ENCODE peak calls at places on chromosomes 13 and 19, in four cellular contexts. One of them, this sample, is unnamed.

GRCh38 chr19:53112286-53112685 is 9.1 kb upstream of the ZNF160 start:
- DNase-seq in caudate nucleus: no peak
- DNase-seq in right lobe of liver: no peak
- DNase-seq in psoas muscle: no peak
- DNase-seq in this sample: no peak

GRCh38 chr13:79860757-79861156 is 379.8 kb downstream of the NDFIP2 start:
- DNase-seq in psoas muscle: no peak
- DNase-seq in caudate nucleus: no peak
- DNase-seq in right lobe of liver: no peak
- DNase-seq in this sample: no peak

GRCh38 chr19:41886761-41887710 is 4.1 kb downstream of the ARHGEF1 start:
- DNase-seq in caudate nucleus: no peak
- DNase-seq in right lobe of liver: no peak
- DNase-seq in psoas muscle: no peak
- DNase-seq in this sample: no peak

GRCh38 chr13:63420685-63421084 is 2005.0 kb upstream of the PCDH20 start:
- DNase-seq in right lobe of liver: no peak
- DNase-seq in caudate nucleus: no peak
- DNase-seq in psoas muscle: no peak
- DNase-seq in this sample: no peak

GRCh38 chr19:15296841-15297415 is 35.4 kb downstream of the BRD4 start:
- DNase-seq in psoas muscle: no peak
- DNase-seq in right lobe of liver: no peak
- DNase-seq in caudate nucleus: no peak
- DNase-seq in this sample: no peak

GRCh38 chr13:43348397-43348796 is 325.0 kb downstream of the DNAJC15 start:
- DNase-seq in psoas muscle: no peak
- DNase-seq in caudate nucleus: no peak
- DNase-seq in right lobe of liver: no peak
- DNase-seq in this sample: no peak

GRCh38 chr19:8324186-8325050 is 3.1 kb downstream of the RPS28 start:
- DNase-seq in psoas muscle: peak
- DNase-seq in right lobe of liver: peak
- DNase-seq in caudate nucleus: no peak
- DNase-seq in this sample: no peak

GRCh38 chr13:30720470-30720869 is 14.9 kb upstream of the ALOX5AP start:
- DNase-seq in right lobe of liver: no peak
- DNase-seq in psoas muscle: no peak
- DNase-seq in caudate nucleus: no peak
- DNase-seq in this sample: no peak

GRCh38 chr13:110018009-110018408 is 231.6 kb upstream of the IRS2 start:
- DNase-seq in right lobe of liver: no peak
- DNase-seq in psoas muscle: no peak
- DNase-seq in caudate nucleus: no peak
- DNase-seq in this sample: no peak

GRCh38 chr13:110012102-110012739 is 225.8 kb upstream of the IRS2 start:
- DNase-seq in right lobe of liver: no peak
- DNase-seq in caudate nucleus: no peak
- DNase-seq in psoas muscle: no peak
- DNase-seq in this sample: no peak

GRCh38 chr13:110014719-110015118 is 228.3 kb upstream of the IRS2 start:
- DNase-seq in right lobe of liver: no peak
- DNase-seq in caudate nucleus: no peak
- DNase-seq in psoas muscle: no peak
- DNase-seq in this sample: no peak

GRCh38 chr13:110015253-110015652 is 228.9 kb upstream of the IRS2 start:
- DNase-seq in right lobe of liver: peak
- DNase-seq in caudate nucleus: no peak
- DNase-seq in psoas muscle: no peak
- DNase-seq in this sample: no peak

DNA sequence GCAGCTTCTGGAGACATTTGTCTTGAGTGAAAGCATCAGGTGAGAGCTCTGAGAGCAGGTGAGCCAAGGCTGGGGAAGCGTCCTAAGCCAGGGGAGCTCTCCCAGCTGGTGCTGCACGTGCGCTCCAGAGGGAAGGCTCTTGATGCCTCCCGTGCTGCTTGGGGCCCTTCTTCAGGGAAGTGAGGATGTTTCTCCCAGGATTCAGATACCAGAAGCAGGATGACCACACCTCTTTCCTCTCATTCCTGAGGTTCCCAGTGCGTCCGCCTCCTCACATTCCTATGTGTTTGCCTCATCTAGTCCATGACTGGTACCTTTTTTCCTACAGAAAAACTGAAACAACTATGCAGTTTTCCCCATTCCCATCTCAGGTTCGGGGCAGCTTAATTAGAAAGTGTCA is 231.0 kb upstream of the IRS2 start:
- DNase-seq in caudate nucleus: no peak
- DNase-seq in right lobe of liver: no peak
- DNase-seq in psoas muscle: no peak
- DNase-seq in this sample: no peak
- H3K27ac ChIP-seq in caudate nucleus: no peak
- H3K27ac ChIP-seq in right lobe of liver: no peak
- H3K27ac ChIP-seq in psoas muscle: no peak
- H3K27ac ChIP-seq in this sample: no peak

GRCh38 chr13:44803390-44803789 is 185.9 kb downstream of the NUFIP1 start:
- DNase-seq in psoas muscle: no peak
- DNase-seq in caudate nucleus: no peak
- DNase-seq in right lobe of liver: no peak
- DNase-seq in this sample: no peak

GRCh38 chr13:44797685-44798084 is 191.6 kb downstream of the NUFIP1 start:
- DNase-seq in psoas muscle: no peak
- DNase-seq in caudate nucleus: no peak
- DNase-seq in right lobe of liver: no peak
- DNase-seq in this sample: no peak

GRCh38 chr13:44805623-44806022 is 183.6 kb downstream of the NUFIP1 start:
- DNase-seq in right lobe of liver: no peak
- DNase-seq in psoas muscle: no peak
- DNase-seq in caudate nucleus: no peak
- DNase-seq in this sample: no peak

GRCh38 chr13:44800626-44801025 is 188.6 kb downstream of the NUFIP1 start:
- DNase-seq in caudate nucleus: no peak
- DNase-seq in psoas muscle: no peak
- DNase-seq in right lobe of liver: no peak
- DNase-seq in this sample: no peak

DNA sequence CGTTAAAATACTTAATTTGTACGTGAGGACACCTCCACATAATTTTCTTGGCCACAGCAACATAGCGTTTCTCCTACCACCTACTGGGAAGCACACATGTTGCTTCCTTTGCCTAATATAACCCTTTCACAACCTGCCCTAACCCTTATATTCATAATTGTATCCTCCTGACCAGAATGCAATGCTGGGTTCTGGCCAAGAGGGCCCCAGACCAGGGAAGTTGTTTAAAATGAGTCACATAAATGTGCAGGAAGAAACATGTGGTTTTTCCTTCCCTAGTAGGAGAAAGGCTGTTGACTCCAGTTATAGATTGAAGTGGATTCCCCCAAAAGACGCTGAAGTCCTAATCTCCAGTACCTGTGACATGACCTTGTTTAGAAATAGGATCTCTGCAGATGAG is 187.3 kb downstream of the NUFIP1 start:
- DNase-seq in right lobe of liver: peak
- DNase-seq in psoas muscle: no peak
- DNase-seq in caudate nucleus: no peak
- DNase-seq in this sample: no peak
- H3K27ac ChIP-seq in right lobe of liver: no peak
- H3K27ac ChIP-seq in psoas muscle: no peak
- H3K27ac ChIP-seq in caudate nucleus: no peak
- H3K27ac ChIP-seq in this sample: no peak

GRCh38 chr19:17720487-17720839 is 1.2 kb downstream of the MAP1S start:
- DNase-seq in right lobe of liver: peak
- DNase-seq in psoas muscle: no peak
- DNase-seq in caudate nucleus: no peak
- DNase-seq in this sample: peak

GRCh38 chr19:17724655-17725054 is 5.4 kb downstream of the MAP1S start:
- DNase-seq in psoas muscle: no peak
- DNase-seq in right lobe of liver: no peak
- DNase-seq in caudate nucleus: no peak
- DNase-seq in this sample: no peak

GRCh38 chr19:17725422-17726078 is 6.3 kb downstream of the MAP1S start:
- DNase-seq in psoas muscle: no peak
- DNase-seq in right lobe of liver: no peak
- DNase-seq in caudate nucleus: no peak
- DNase-seq in this sample: no peak

GRCh38 chr19:17721821-17722220 is 2.5 kb downstream of the MAP1S start:
- DNase-seq in right lobe of liver: peak
- DNase-seq in caudate nucleus: no peak
- DNase-seq in psoas muscle: no peak
- DNase-seq in this sample: no peak

DNA sequence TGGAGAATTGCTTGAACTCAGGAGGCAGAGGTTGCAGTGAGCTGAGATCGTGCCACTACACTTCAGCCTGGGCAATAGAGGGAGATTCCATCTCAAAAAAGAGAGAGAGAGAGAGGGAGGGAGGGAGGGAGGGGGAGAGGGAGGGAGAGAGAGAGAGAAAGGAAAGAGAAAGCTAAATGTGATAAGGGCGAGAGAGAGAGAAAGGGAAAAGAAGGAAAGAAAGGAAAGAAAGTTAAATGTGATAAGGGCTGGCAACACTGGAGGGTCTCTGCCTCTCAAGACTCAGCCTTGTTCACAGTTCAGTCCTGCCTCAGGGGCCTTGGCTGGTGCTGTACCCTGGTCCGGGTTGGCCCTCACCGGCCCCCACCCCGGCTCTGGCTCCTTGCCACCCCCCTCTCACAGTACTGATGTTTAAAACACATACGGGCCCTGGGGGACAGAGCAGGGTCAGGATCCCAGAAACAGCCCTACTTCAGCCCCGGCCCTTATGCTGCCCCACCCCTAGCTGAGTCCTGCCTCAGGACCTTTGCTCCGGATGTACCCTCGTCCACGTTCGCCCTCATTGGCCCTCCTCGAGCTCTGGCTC is 3.5 kb downstream of the MAP1S start:
- DNase-seq in right lobe of liver: no peak
- DNase-seq in psoas muscle: no peak
- DNase-seq in caudate nucleus: no peak
- DNase-seq in this sample: no peak
- H3K27ac ChIP-seq in right lobe of liver: no peak
- H3K27ac ChIP-seq in psoas muscle: no peak
- H3K27ac ChIP-seq in caudate nucleus: no peak
- H3K27ac ChIP-seq in this sample: no peak

GRCh38 chr19:51339313-51339686 is 2.6 kb downstream of the VSIG10L start:
- DNase-seq in right lobe of liver: no peak
- DNase-seq in caudate nucleus: no peak
- DNase-seq in psoas muscle: no peak
- DNase-seq in this sample: no peak

GRCh38 chr19:51339687-51340656 is 2.0 kb downstream of the VSIG10L start:
- DNase-seq in right lobe of liver: peak
- DNase-seq in caudate nucleus: peak
- DNase-seq in psoas muscle: peak
- DNase-seq in this sample: peak

GRCh38 chr19:51341976-51342580 is at the start of gene VSIG10L:
- DNase-seq in right lobe of liver: no peak
- DNase-seq in caudate nucleus: no peak
- DNase-seq in psoas muscle: peak
- DNase-seq in this sample: no peak

GRCh38 chr19:51342631-51343569 is 961 bp upstream of the VSIG10L start:
- DNase-seq in psoas muscle: peak
- DNase-seq in caudate nucleus: no peak
- DNase-seq in right lobe of liver: no peak
- DNase-seq in this sample: no peak

GRCh38 chr19:51341066-51341465 is 873 bp downstream of the VSIG10L start:
- DNase-seq in psoas muscle: peak
- DNase-seq in right lobe of liver: no peak
- DNase-seq in caudate nucleus: no peak
- DNase-seq in this sample: no peak
- H3K27ac ChIP-seq in psoas muscle: no peak
- H3K27ac ChIP-seq in right lobe of liver: no peak
- H3K27ac ChIP-seq in caudate nucleus: no peak
- H3K27ac ChIP-seq in this sample: peak

DNA sequence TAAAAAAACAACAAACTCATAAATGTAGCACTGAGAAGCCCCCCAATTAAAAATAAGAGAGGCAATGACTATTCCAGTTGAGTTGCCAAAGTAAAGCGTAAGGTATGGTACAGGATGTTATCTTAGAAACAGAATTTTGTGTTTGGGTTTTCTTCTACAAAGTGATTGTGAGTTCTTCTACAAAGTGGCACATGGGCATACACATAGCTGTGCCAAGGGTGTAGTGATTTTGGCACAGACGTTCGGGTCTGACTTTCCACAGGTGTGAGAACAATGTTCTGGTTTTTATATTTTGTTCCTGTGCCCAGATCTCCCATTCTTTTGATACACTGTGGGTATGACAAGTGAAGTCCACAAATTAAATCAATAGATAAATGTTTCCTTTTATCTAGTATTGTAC is 190.1 kb upstream of the CSNK1A1L start:
- DNase-seq in caudate nucleus: no peak
- DNase-seq in psoas muscle: no peak
- DNase-seq in right lobe of liver: no peak
- DNase-seq in this sample: no peak
- H3K27ac ChIP-seq in caudate nucleus: no peak
- H3K27ac ChIP-seq in psoas muscle: no peak
- H3K27ac ChIP-seq in right lobe of liver: no peak
- H3K27ac ChIP-seq in this sample: no peak

GRCh38 chr13:75485286-75486062 is 3.5 kb upstream of the TBC1D4 start:
- DNase-seq in caudate nucleus: no peak
- DNase-seq in right lobe of liver: no peak
- DNase-seq in psoas muscle: no peak
- DNase-seq in this sample: no peak
- H3K27ac ChIP-seq in caudate nucleus: no peak
- H3K27ac ChIP-seq in right lobe of liver: no peak
- H3K27ac ChIP-seq in psoas muscle: no peak
- H3K27ac ChIP-seq in this sample: no peak

DNA sequence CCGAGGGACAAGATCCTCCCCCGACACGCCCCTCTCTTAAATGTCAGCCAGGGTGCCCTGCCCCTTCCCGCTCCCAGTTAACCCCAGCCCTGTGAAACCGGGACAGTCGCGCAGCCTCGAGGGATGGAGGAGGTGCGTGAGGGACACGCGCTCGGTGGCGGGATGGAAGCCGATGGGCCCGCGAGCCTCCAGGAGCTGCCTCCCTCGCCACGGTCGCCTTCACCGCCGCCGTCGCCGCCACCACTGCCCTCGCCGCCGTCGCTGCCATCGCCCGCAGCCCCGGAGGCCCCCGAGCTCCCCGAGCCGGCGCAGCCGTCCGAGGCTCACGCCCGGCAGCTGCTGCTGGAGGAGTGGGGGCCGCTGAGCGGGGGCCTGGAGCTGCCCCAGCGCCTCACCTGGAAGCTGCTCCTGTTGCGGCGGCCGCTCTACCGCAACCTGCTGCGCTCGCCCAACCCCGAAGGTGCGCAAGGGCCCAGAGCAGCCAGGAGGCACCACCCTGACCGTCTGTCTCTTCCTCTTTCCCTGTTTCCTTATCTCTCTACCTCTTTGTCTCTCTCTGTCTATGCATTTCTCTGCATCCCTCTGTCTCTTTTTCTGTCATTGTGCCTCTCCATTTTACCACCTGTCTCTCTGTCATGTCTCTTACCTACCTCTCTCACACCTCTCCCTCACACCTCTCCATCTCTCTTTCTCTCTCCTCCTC is at the start of gene NCCRP1:
- DNase-seq in caudate nucleus: no peak
- DNase-seq in psoas muscle: no peak
- DNase-seq in right lobe of liver: no peak
- DNase-seq in this sample: no peak
- H3K27ac ChIP-seq in caudate nucleus: no peak
- H3K27ac ChIP-seq in psoas muscle: no peak
- H3K27ac ChIP-seq in right lobe of liver: no peak
- H3K27ac ChIP-seq in this sample: no peak